ENCODE peak calls at places on chromosomes 6 and 20, in four cellular contexts. M, F, J and L are unnamed samples.

GRCh38 chr6:155121699-155122098 is 126.6 kb downstream of the TIAM2 start:
- DNase-seq in J (peak), F (no peak), M (peak), L (peak)

GRCh38 chr6:1643830-1644445 is 34.2 kb downstream of the FOXC1 start:
- DNase-seq in M (no peak), F (no peak), J (no peak), L (no peak)

GRCh38 chr6:26347699-26348098 is 17.3 kb upstream of the BTN3A2 start:
- DNase-seq in F (no peak), J (no peak), M (no peak), L (no peak)

GRCh38 chr20:2840967-2841531 is 504 bp downstream of the VPS16 start:
- DNase-seq in F (peak), J (peak), M (peak), L (peak)

GRCh38 chr20:17888044-17888443 is 80.5 kb downstream of the SNX5 start:
- DNase-seq in J (no peak), F (no peak), M (no peak), L (no peak)

GRCh38 chr6:149443411-149444181 is 41.2 kb downstream of the ZC3H12D start:
- DNase-seq in J (no peak), M (no peak), F (no peak), L (no peak)

GRCh38 chr6:130697661-130698535 is 129.3 kb upstream of the SMLR1 start:
- DNase-seq in F (no peak), J (no peak), M (peak), L (peak)

GRCh38 chr6:125104425-125104824 is 49.1 kb upstream of the TPD52L1 start:
- DNase-seq in M (no peak), F (no peak), J (no peak), L (no peak)

GRCh38 chr6:42453027-42453648 is 1.4 kb upstream of the TRERF1 start:
- DNase-seq in F (peak), M (peak), J (peak), L (peak)

GRCh38 chr6:25477006-25477590 is 174.9 kb upstream of the SCGN start:
- DNase-seq in F (no peak), M (no peak), J (no peak), L (no peak)

GRCh38 chr6:26030716-26031115 is 56.5 kb upstream of the HFE start:
- DNase-seq in J (no peak), M (no peak), F (no peak), L (no peak)

GRCh38 chr6:13281630-13282156 is 46.6 kb downstream of the TBC1D7 start:
- DNase-seq in J (no peak), M (no peak), F (no peak), L (no peak)

GRCh38 chr6:132961122-132961521 is 146.8 kb downstream of the RPS12 start:
- DNase-seq in J (no peak), F (no peak), M (no peak), L (no peak)

GRCh38 chr6:152575621-152576150 is 61.5 kb downstream of the SYNE1 start:
- DNase-seq in M (no peak), J (no peak), F (no peak), L (no peak)

GRCh38 chr6:160421854-160422253 is 73.7 kb downstream of the SLC22A3 start:
- DNase-seq in M (peak), J (no peak), F (no peak), L (no peak)

GRCh38 chr20:19423892-19424620 is 211.6 kb downstream of the SLC24A3 start:
- DNase-seq in J (no peak), F (no peak), M (no peak), L (no peak)

GRCh38 chr6:83592770-83593394 is 80.5 kb downstream of the PRSS35 start:
- DNase-seq in J (no peak), M (no peak), F (peak), L (no peak)

GRCh38 chr6:53437557-53438202 is 88.9 kb upstream of the ELOVL5 start:
- DNase-seq in M (no peak), F (peak), J (peak), L (no peak)

GRCh38 chr6:16355699-16356481 is 117.5 kb downstream of the GMPR start:
- DNase-seq in J (no peak), M (no peak), F (peak), L (no peak)

GRCh38 chr20:58697201-58697866 is 4.7 kb downstream of the NPEPL1 start:
- DNase-seq in M (no peak), F (no peak), J (no peak), L (no peak)

GRCh38 chr6:51147756-51148155 is 329.1 kb downstream of the TFAP2B start:
- DNase-seq in F (no peak), M (no peak), J (no peak), L (no peak)

GRCh38 chr20:53943522-53944291 is 126.7 kb downstream of the BCAS1 start:
- DNase-seq in J (no peak), M (no peak), F (no peak), L (no peak)

GRCh38 chr20:11467436-11467835 is 450.3 kb upstream of the BTBD3 start:
- DNase-seq in J (no peak), F (no peak), M (no peak), L (no peak)

GRCh38 chr6:51495016-51495805 is 592.2 kb downstream of the PKHD1 start:
- DNase-seq in J (no peak), M (no peak), F (no peak), L (peak)

GRCh38 chr20:16661738-16662137 is 68.1 kb upstream of the SNRPB2 start:
- DNase-seq in F (no peak), M (no peak), J (no peak), L (no peak)

GRCh38 chr6:106557837-106558236 is 71.5 kb downstream of the RTN4IP1 start:
- DNase-seq in F (no peak), J (no peak), M (no peak), L (no peak)

GRCh38 chr6:32842021-32842650 is 1.7 kb downstream of the PSMB8 start:
- DNase-seq in M (no peak), F (no peak), J (no peak), L (no peak)

GRCh38 chr6:135867332-135867731 is 15.8 kb downstream of the PDE7B start:
- DNase-seq in J (no peak), F (no peak), M (no peak), L (no peak)

GRCh38 chr20:45433316-45433715 is 17.4 kb downstream of the PIGT start:
- DNase-seq in F (peak), M (peak), J (no peak), L (no peak)

GRCh38 chr6:107576852-107577251 is 86.9 kb downstream of the SOBP start:
- DNase-seq in M (no peak), J (no peak), F (no peak), L (no peak)

GRCh38 chr6:34272022-34272926 is 23.5 kb upstream of the SMIM29 start:
- DNase-seq in J (no peak), M (peak), F (no peak), L (no peak)

GRCh38 chr20:51628533-51629398 is 86.2 kb upstream of the NFATC2 start:
- DNase-seq in F (no peak), J (no peak), M (no peak), L (no peak)

GRCh38 chr20:15475483-15475882 is 1097.8 kb downstream of the KIF16B start:
- DNase-seq in J (no peak), F (no peak), M (peak), L (no peak)

GRCh38 chr6:68638225-68638900 is 3.3 kb downstream of the ADGRB3 start:
- DNase-seq in F (no peak), M (peak), J (no peak), L (peak)

GRCh38 chr6:73180076-73180717 is 45.1 kb downstream of the KHDC1L start:
- DNase-seq in J (no peak), M (no peak), F (no peak), L (no peak)

GRCh38 chr6:53718597-53719460 is 53.3 kb upstream of the KLHL31 start:
- DNase-seq in J (no peak), M (no peak), F (peak), L (no peak)